ENCODE peak calls at places on chromosomes 3 and 15, in nine cellular contexts. R, S, P, M, A, H, V, C and B are unnamed samples.
A peak's percentile ranks its signal among the peaks of the same experiment; 100 is the strongest.

GRCh38 chr15:64017591-64018163 is 28.6 kb downstream of the DAPK2 start:
- DNase-seq in R (no peak), S (peak; percentile 52), P (no peak), M (no peak), A (no peak), H (no peak), V (no peak), C (peak; percentile 68), B (peak; percentile 36)

GRCh38 chr3:62587579-62588031 is 214.3 kb upstream of the FEZF2 start:
- DNase-seq in R (no peak), S (peak; percentile 100), P (no peak), M (peak; percentile 76), A (no peak), H (no peak), V (no peak), C (peak; percentile 99), B (no peak)

GRCh38 chr3:185070491-185071335 is 82.1 kb downstream of the C3orf70 start:
- DNase-seq in R (no peak), S (peak; percentile 12), P (no peak), M (no peak), A (no peak), H (no peak), V (no peak), C (peak; percentile 6), B (no peak)

GRCh38 chr3:95705786-95706418 is 1108.5 kb upstream of the EPHA6 start:
- DNase-seq in R (no peak), S (peak; percentile 2), P (no peak), M (no peak), A (no peak), H (no peak), V (no peak), C (no peak), B (no peak)

GRCh38 chr15:90706394-90707327 is 10.5 kb upstream of the BLM start:
- DNase-seq in R (no peak), S (no peak), P (no peak), M (peak; percentile 74), A (no peak), H (no peak), V (no peak), C (no peak), B (peak; percentile 19)

GRCh38 chr3:150610785-150611184 is 7.7 kb downstream of the SELENOT start:
- DNase-seq in R (no peak), S (peak; percentile 40), P (no peak), M (no peak), A (no peak), H (no peak), V (no peak), C (no peak), B (no peak)

GRCh38 chr3:184183679-184184078 is 2.3 kb upstream of the ABCF3 start:
- DNase-seq in R (no peak), S (no peak), P (no peak), M (no peak), A (no peak), H (no peak), V (no peak), C (no peak), B (no peak)

GRCh38 chr15:68815598-68815997 is 5.1 kb downstream of the ANP32A start:
- DNase-seq in R (no peak), S (peak; percentile 58), P (no peak), M (no peak), A (no peak), H (no peak), V (no peak), C (no peak), B (no peak)

GRCh38 chr3:174662653-174663052 is 196.5 kb upstream of the NAALADL2 start:
- DNase-seq in R (no peak), S (no peak), P (no peak), M (no peak), A (no peak), H (no peak), V (no peak), C (no peak), B (no peak)

GRCh38 chr3:186107148-186108105 is 1.5 kb downstream of the ETV5 start:
- DNase-seq in R (peak; percentile 78), S (peak; percentile 48), P (peak; percentile 33), M (peak; percentile 89), A (peak; percentile 58), H (no peak), V (peak; percentile 55), C (peak; percentile 80), B (peak; percentile 79)

GRCh38 chr15:73988075-73988969 is 3.8 kb downstream of the STOML1 start:
- DNase-seq in R (no peak), S (peak; percentile 31), P (no peak), M (no peak), A (no peak), H (no peak), V (no peak), C (peak; percentile 66), B (peak; percentile 67)

GRCh38 chr3:132256984-132257383 is 60.2 kb upstream of the ACP3 start:
- DNase-seq in R (no peak), S (peak; percentile 75), P (no peak), M (no peak), A (no peak), H (no peak), V (peak; percentile 12), C (peak; percentile 65), B (peak; percentile 70)

GRCh38 chr3:185422677-185423076 is 59.7 kb downstream of the MAP3K13 start:
- DNase-seq in R (no peak), S (no peak), P (no peak), M (no peak), A (no peak), H (no peak), V (no peak), C (no peak), B (no peak)

GRCh38 chr15:72242775-72243370 is 11.9 kb upstream of the PKM start:
- DNase-seq in R (no peak), S (no peak), P (no peak), M (no peak), A (no peak), H (no peak), V (no peak), C (no peak), B (no peak)

GRCh38 chr3:150740733-150741496 is 22.1 kb downstream of the SIAH2 start:
- DNase-seq in R (no peak), S (no peak), P (no peak), M (no peak), A (no peak), H (no peak), V (no peak), C (no peak), B (no peak)

GRCh38 chr15:49918106-49918505 is 200.9 kb downstream of the ATP8B4 start:
- DNase-seq in R (no peak), S (peak; percentile 70), P (no peak), M (no peak), A (no peak), H (no peak), V (no peak), C (peak; percentile 34), B (no peak)

GRCh38 chr15:100125627-100126231 is 216.0 kb downstream of the ADAMTS17 start:
- DNase-seq in R (peak; percentile 69), S (peak; percentile 19), P (no peak), M (no peak), A (peak; percentile 39), H (no peak), V (no peak), C (no peak), B (no peak)

GRCh38 chr3:126287171-126287535 is 70.1 kb downstream of the KLF15 start:
- DNase-seq in R (no peak), S (no peak), P (no peak), M (no peak), A (no peak), H (no peak), V (no peak), C (no peak), B (no peak)

GRCh38 chr15:67013696-67014095 is 51.7 kb upstream of the SMAD3 start:
- DNase-seq in R (peak; percentile 55), S (peak; percentile 39), P (no peak), M (no peak), A (no peak), H (no peak), V (no peak), C (peak; percentile 94), B (no peak)

GRCh38 chr3:43345877-43346276 is 59.5 kb downstream of the SNRK start:
- DNase-seq in R (no peak), S (peak; percentile 38), P (no peak), M (no peak), A (no peak), H (no peak), V (no peak), C (peak; percentile 79), B (no peak)

GRCh38 chr3:52456169-52456799 is 880 bp downstream of the NISCH start:
- DNase-seq in R (peak; percentile 52), S (peak; percentile 28), P (no peak), M (no peak), A (no peak), H (no peak), V (no peak), C (peak; percentile 41), B (no peak)

GRCh38 chr3:54433846-54434245 is 311.5 kb downstream of the CACNA2D3 start:
- DNase-seq in R (no peak), S (no peak), P (no peak), M (no peak), A (no peak), H (no peak), V (peak; percentile 23), C (no peak), B (no peak)

GRCh38 chr15:74196175-74196574 is 6.4 kb downstream of the STRA6 start:
- DNase-seq in R (peak; percentile 72), S (peak; percentile 70), P (no peak), M (no peak), A (no peak), H (no peak), V (no peak), C (peak; percentile 99), B (peak; percentile 98)

GRCh38 chr3:53318522-53318921 is 28.8 kb downstream of the DCP1A start:
- DNase-seq in R (no peak), S (peak; percentile 73), P (no peak), M (no peak), A (no peak), H (no peak), V (no peak), C (peak; percentile 63), B (no peak)

GRCh38 chr15:84915011-84915958 is 30.8 kb downstream of the SLC28A1 start:
- DNase-seq in R (peak; percentile 86), S (peak; percentile 87), P (no peak), M (no peak), A (peak; percentile 57), H (no peak), V (no peak), C (peak; percentile 97), B (peak; percentile 95)

GRCh38 chr3:160088492-160089137 is 100.0 kb downstream of the IL12A start:
- DNase-seq in R (no peak), S (no peak), P (no peak), M (no peak), A (no peak), H (no peak), V (no peak), C (no peak), B (no peak)

GRCh38 chr3:57709559-57709958 is 16.7 kb upstream of the DENND6A start:
- DNase-seq in R (no peak), S (no peak), P (no peak), M (no peak), A (no peak), H (no peak), V (no peak), C (no peak), B (peak; percentile 59)

GRCh38 chr15:64282701-64283100 is 73.3 kb downstream of the CSNK1G1 start:
- DNase-seq in R (no peak), S (no peak), P (no peak), M (no peak), A (no peak), H (no peak), V (no peak), C (peak; percentile 62), B (no peak)

GRCh38 chr3:83843716-83844115 is 1115.1 kb upstream of the CADM2 start:
- DNase-seq in R (no peak), S (no peak), P (no peak), M (no peak), A (no peak), H (no peak), V (no peak), C (peak; percentile 73), B (no peak)

GRCh38 chr3:48595526-48596121 is 495 bp upstream of the COL7A1 start:
- DNase-seq in R (peak; percentile 54), S (peak; percentile 90), P (no peak), M (peak; percentile 13), A (peak; percentile 54), H (no peak), V (no peak), C (peak; percentile 89), B (peak; percentile 86)

GRCh38 chr15:48710952-48711495 is 65.5 kb upstream of the FBN1 start:
- DNase-seq in R (no peak), S (no peak), P (no peak), M (no peak), A (no peak), H (no peak), V (no peak), C (peak; percentile 27), B (no peak)